ENCODE peak calls at places on chromosomes 7 and 10, in nine cellular contexts. T, F, W, K, X, J, G, P and O are unnamed samples.
A peak's percentile ranks its signal among the peaks of the same experiment; 100 is the strongest.

GRCh38 chr7:135991322-135991721 is 14.2 kb upstream of the MTPN start:
- DNase-seq in T (no peak), F (no peak), W (no peak), P (no peak), J (no peak), G (no peak), K (no peak), X (no peak), O (no peak)

GRCh38 chr10:86671985-86672710 is 3.8 kb downstream of the LDB3 start:
- DNase-seq in F (no peak), T (no peak), G (no peak), K (no peak), W (no peak), P (no peak), J (peak; percentile 79), X (peak; percentile 59), O (no peak)

GRCh38 chr7:92464515-92464914 is 13.2 kb downstream of the ERVW-1 start:
- DNase-seq in K (no peak), G (no peak), W (no peak), X (no peak), J (no peak), P (no peak), F (no peak), T (peak; percentile 75), O (no peak)

GRCh38 chr7:158042156-158042880 is 545.3 kb downstream of the PTPRN2 start:
- DNase-seq in F (peak; percentile 22), T (no peak), J (no peak), G (no peak), P (no peak), K (no peak), W (no peak), X (no peak), O (no peak)

GRCh38 chr7:151113344-151114150 is 27.3 kb downstream of the AGAP3 start:
- DNase-seq in G (peak; percentile 76), X (no peak), J (no peak), W (no peak), K (no peak), T (peak; percentile 86), F (no peak), P (peak; percentile 82), O (no peak)

GRCh38 chr10:45253183-45253914 is 62.1 kb downstream of the OR13A1 start:
- DNase-seq in P (no peak), W (peak; percentile 28), G (no peak), K (no peak), T (no peak), F (no peak), X (no peak), J (no peak), O (no peak)

GRCh38 chr7:105853931-105854419 is 22.4 kb downstream of the ATXN7L1 start:
- DNase-seq in K (no peak), G (no peak), X (no peak), P (no peak), J (no peak), W (no peak), F (no peak), T (no peak), O (no peak)

GRCh38 chr10:97025613-97026242 is 160.0 kb downstream of the SLIT1 start:
- DNase-seq in T (peak; percentile 50), X (peak; percentile 30), J (peak; percentile 73), G (peak; percentile 47), P (peak; percentile 44), W (peak; percentile 31), F (no peak), K (no peak), O (no peak)

GRCh38 chr7:84236398-84236797 is 41.8 kb upstream of the SEMA3A start:
- DNase-seq in J (no peak), F (no peak), G (no peak), K (no peak), T (no peak), W (no peak), P (no peak), X (no peak), O (no peak)

GRCh38 chr7:151759591-151760042 is 117.3 kb downstream of the PRKAG2 start:
- DNase-seq in G (peak; percentile 57), X (peak; percentile 70), P (peak; percentile 86), J (peak; percentile 68), K (no peak), W (no peak), T (peak; percentile 63), F (peak; percentile 62), O (no peak)

GRCh38 chr7:99651290-99651689 is 28.5 kb downstream of the CYP3A5 start:
- DNase-seq in P (no peak), K (no peak), F (no peak), X (no peak), J (no peak), W (no peak), G (no peak), T (no peak), O (no peak)

DNA sequence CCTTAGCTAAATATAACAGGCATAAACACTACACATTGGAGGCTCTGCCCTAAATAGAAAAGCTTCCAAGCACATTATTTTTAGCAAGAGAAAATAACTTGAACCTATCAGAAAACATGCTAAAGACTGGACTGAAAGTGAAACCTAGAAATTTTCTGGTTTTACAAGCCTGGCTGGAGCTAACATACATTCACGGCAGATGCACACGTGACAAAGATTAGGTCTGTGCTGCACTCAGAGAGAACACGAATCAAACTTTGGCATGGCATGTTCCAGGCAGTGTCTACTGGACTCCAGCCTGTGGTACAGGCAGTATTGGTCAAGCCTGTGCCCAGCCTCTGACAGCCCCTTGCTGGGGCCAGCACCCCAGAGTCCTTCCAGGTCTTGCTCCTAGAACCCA is 94.1 kb upstream of the PCBD1 start:
- DNase-seq in F (no peak), X (no peak), G (no peak), W (peak; percentile 53), K (no peak), J (no peak), P (no peak), T (peak; percentile 14), O (no peak)
- H3K4me1 ChIP-seq in F (no peaks in the 10 kb centered on the region), X (no peaks in the 10 kb centered on the region), G (no peaks in the 10 kb centered on the region), W (peaks cover 21% of the 10 kb centered on the region), K (no peaks in the 10 kb centered on the region), J (no peaks in the 10 kb centered on the region), P (no peaks in the 10 kb centered on the region), T (no peaks in the 10 kb centered on the region), O (peaks cover 10% of the 10 kb centered on the region)

GRCh38 chr7:77415822-77416620 is at the start of gene GSAP:
- DNase-seq in W (no peak), G (no peak), F (peak; percentile 65), X (peak; percentile 45), P (peak; percentile 65), J (peak; percentile 74), K (no peak), T (peak; percentile 63), O (no peak)
- TF ChIP-seq POLR2A in W (peak; percentile 84), G (no peak), F (no peak), X (no peak), P (peak; percentile 34), J (no peak), K (peak; percentile 34), T (no peak), O (peak; percentile 32)

GRCh38 chr7:6226194-6226799 is 46.1 kb downstream of the CYTH3 start:
- DNase-seq in X (no peak), G (no peak), K (no peak), P (no peak), J (no peak), F (no peak), T (no peak), W (no peak), O (no peak)

GRCh38 chr7:6231184-6231583 is 41.2 kb downstream of the CYTH3 start:
- DNase-seq in P (no peak), F (no peak), J (no peak), X (no peak), T (no peak), G (no peak), W (no peak), K (no peak), O (no peak)

GRCh38 chr7:6228363-6228762 is 44.1 kb downstream of the CYTH3 start:
- DNase-seq in G (no peak), T (no peak), K (no peak), X (no peak), W (no peak), J (no peak), P (no peak), F (no peak), O (no peak)

GRCh38 chr7:6228865-6229264 is 43.6 kb downstream of the CYTH3 start:
- DNase-seq in G (no peak), T (no peak), K (no peak), F (no peak), X (no peak), P (no peak), W (peak; percentile 40), J (no peak), O (no peak)

GRCh38 chr7:6227294-6227846 is 45.1 kb downstream of the CYTH3 start:
- DNase-seq in T (no peak), F (no peak), G (no peak), P (no peak), X (peak; percentile 51), K (no peak), J (peak; percentile 43), W (no peak), O (no peak)
- H3K9me3 ChIP-seq in T (no peaks in the 10 kb centered on the region), F (no peaks in the 10 kb centered on the region), G (no peaks in the 10 kb centered on the region), P (no peaks in the 10 kb centered on the region), X (no peaks in the 10 kb centered on the region), K (no peaks in the 10 kb centered on the region), J (no peaks in the 10 kb centered on the region), W (no peaks in the 10 kb centered on the region), O (no peaks in the 10 kb centered on the region)

GRCh38 chr7:2525931-2526630 is 6.5 kb downstream of the LFNG start:
- DNase-seq in W (no peak), X (no peak), T (no peak), J (no peak), P (no peak), G (no peak), F (no peak), K (no peak), O (no peak)
- H3K4me1 ChIP-seq in W (peaks cover 45% of the 10 kb centered on the region), X (no peaks in the 10 kb centered on the region), T (peaks cover 58% of the 10 kb centered on the region), J (peaks cover 58% of the 10 kb centered on the region), P (peaks cover 100% of the 10 kb centered on the region), G (peaks cover 75% of the 10 kb centered on the region), F (peaks cover 63% of the 10 kb centered on the region), K (no peaks in the 10 kb centered on the region), O (peaks cover 93% of the 10 kb centered on the region)

GRCh38 chr7:118183586-118184391 is at the start of gene LSM8:
- DNase-seq in G (peak; percentile 95), P (peak; percentile 91), F (peak; percentile 97), J (peak; percentile 98), X (peak; percentile 98), W (peak; percentile 99), T (peak; percentile 97), K (peak; percentile 93), O (peak; percentile 76)
- TF ChIP-seq POLR2A in G (peak; percentile 87), P (peak; percentile 55), F (peak; percentile 49), J (peak; percentile 82), X (peak; percentile 80), W (peak; percentile 98), T (peak; percentile 77), K (peak; percentile 75), O (peak; percentile 86)

GRCh38 chr10:131744356-131744755 is 156.5 kb upstream of the PPP2R2D start:
- DNase-seq in K (no peak), X (no peak), P (no peak), F (no peak), W (no peak), G (no peak), T (no peak), J (no peak), O (no peak)
- H3K9me3 ChIP-seq in K (no peaks in the 10 kb centered on the region), X (no peaks in the 10 kb centered on the region), P (no peaks in the 10 kb centered on the region), F (no peaks in the 10 kb centered on the region), W (no peaks in the 10 kb centered on the region), G (no peaks in the 10 kb centered on the region), T (no peaks in the 10 kb centered on the region), J (no peaks in the 10 kb centered on the region), O (no peaks in the 10 kb centered on the region)